ENCODE peak calls at places on chromosomes 5 and 9, in five cellular contexts. J, F, Y, E and Q are unnamed samples.

GRCh38 chr5:14135621-14136020 is 7.5 kb upstream of the TRIO start:
- DNase-seq in Y (no peak), E (no peak), F (no peak), J (no peak), Q (no peak)

GRCh38 chr9:37201581-37201980 is 81.2 kb downstream of the ZCCHC7 start:
- DNase-seq in J (peak; percentile 74), E (no peak), Y (no peak), F (no peak), Q (no peak)

GRCh38 chr9:133023117-133023890 is 7.5 kb upstream of the GTF3C5 start:
- DNase-seq in F (peak; percentile 58), E (no peak), Y (peak; percentile 23), J (peak; percentile 54), Q (no peak)

GRCh38 chr5:147349241-147349640 is 114.4 kb downstream of the STK32A start:
- DNase-seq in J (no peak), Y (no peak), E (no peak), F (no peak), Q (no peak)

GRCh38 chr5:74833537-74834266 is 32.5 kb downstream of the FAM169A start:
- DNase-seq in J (no peak), Y (no peak), F (no peak), E (no peak), Q (no peak)

GRCh38 chr5:177426566-177427210 is at the start of gene GRK6:
- DNase-seq in F (peak; percentile 85), E (peak; percentile 55), Y (no peak), J (peak; percentile 39), Q (no peak)

GRCh38 chr9:99192786-99193465 is 28.8 kb downstream of the ALG2 start:
- DNase-seq in E (no peak), Y (no peak), F (no peak), J (peak; percentile 35), Q (no peak)

GRCh38 chr5:6365977-6366590 is 12.3 kb downstream of the MED10 start:
- DNase-seq in F (no peak), E (no peak), J (no peak), Y (no peak), Q (peak; percentile 43)

GRCh38 chr9:23492126-23493002 is 333.7 kb downstream of the ELAVL2 start:
- DNase-seq in J (peak; percentile 14), Y (no peak), E (no peak), F (no peak), Q (no peak)

GRCh38 chr5:10671041-10672008 is 89.7 kb downstream of the DAP start:
- DNase-seq in Y (no peak), E (no peak), J (peak; percentile 48), F (no peak), Q (no peak)

GRCh38 chr5:176447538-176447981 is 625 bp upstream of the FAF2 start:
- DNase-seq in Y (no peak), J (peak; percentile 9), E (no peak), F (no peak), Q (no peak)

GRCh38 chr9:132018957-132019405 is 60.7 kb downstream of the MED27 start:
- DNase-seq in J (no peak), E (no peak), F (no peak), Y (no peak), Q (no peak)

GRCh38 chr5:21792736-21793135 is 1060.4 kb downstream of the CDH12 start:
- DNase-seq in E (no peak), J (no peak), F (no peak), Y (no peak), Q (no peak)

GRCh38 chr9:127027694-127028093 is 94.7 kb downstream of the ANGPTL2 start:
- DNase-seq in E (no peak), F (no peak), J (no peak), Y (no peak), Q (no peak)

GRCh38 chr9:90027296-90027790 is 422.5 kb downstream of the GADD45G start:
- DNase-seq in J (no peak), F (no peak), Y (no peak), E (no peak), Q (no peak)

GRCh38 chr5:178269499-178269898 is 36.9 kb upstream of the PHYKPL start:
- DNase-seq in E (no peak), J (no peak), Y (no peak), F (no peak), Q (no peak)

GRCh38 chr5:151899400-151899799 is 25.3 kb downstream of the GLRA1 start:
- DNase-seq in F (no peak), Y (no peak), E (no peak), J (no peak), Q (no peak)
- H3K27me3 ChIP-seq in F (no peaks in the 10 kb centered on the region), Y (no peaks in the 10 kb centered on the region), E (no peaks in the 10 kb centered on the region), J (no peaks in the 10 kb centered on the region), Q (no peaks in the 10 kb centered on the region)

DNA sequence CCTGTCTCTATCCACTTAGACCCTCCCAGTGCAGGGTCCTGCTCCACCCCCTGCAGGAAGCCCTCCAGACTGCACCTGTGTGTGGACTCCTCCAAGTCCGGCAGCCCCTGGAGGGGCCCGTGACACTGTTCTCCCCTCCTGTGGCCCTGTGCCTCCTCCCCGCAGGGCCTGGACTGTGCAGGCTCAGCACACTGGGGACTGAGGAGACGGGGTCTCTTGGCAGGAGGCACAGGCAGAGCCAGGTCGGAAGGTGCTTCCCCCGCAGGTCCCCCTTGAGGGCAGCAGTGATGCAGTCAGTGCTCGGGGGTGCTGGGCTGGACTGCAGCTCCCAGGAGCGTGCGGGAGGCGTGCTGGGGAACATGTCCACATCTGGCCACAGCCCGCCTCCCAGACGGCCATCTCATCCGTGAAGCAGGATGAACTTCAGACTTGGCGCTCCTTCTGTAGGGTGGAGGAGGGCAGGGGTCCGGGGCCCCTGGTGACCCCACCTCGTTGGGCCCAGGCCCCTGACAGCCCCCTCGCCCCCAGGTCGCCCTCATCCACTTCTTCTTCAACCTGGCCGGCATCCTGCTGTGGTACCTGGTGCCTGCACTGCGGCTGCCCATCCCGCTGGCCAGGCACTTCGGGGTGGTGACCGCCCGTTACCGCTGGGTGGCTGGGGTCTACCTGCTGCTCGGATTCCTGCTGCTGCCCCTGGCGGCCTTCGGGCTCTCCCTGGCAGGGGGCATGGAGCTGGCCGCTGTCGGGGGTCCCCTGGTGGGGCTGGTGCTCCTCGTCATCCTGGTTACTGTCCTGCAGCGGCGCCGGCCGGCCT is 4.9 kb downstream of the SLC34A3 start:
- DNase-seq in F (no peak), J (no peak), Y (no peak), E (no peak), Q (no peak)
- H3K27me3 ChIP-seq in F (no peaks in the 10 kb centered on the region), J (no peaks in the 10 kb centered on the region), Y (no peaks in the 10 kb centered on the region), E (peaks cover 19% of the 10 kb centered on the region), Q (peaks cover under 1% of the 10 kb centered on the region)

GRCh38 chr5:82298668-82299067 is 20.5 kb upstream of the RPS23 start:
- DNase-seq in Y (no peak), J (no peak), F (no peak), E (no peak), Q (no peak)

GRCh38 chr5:82296929-82297328 is 18.8 kb upstream of the RPS23 start:
- DNase-seq in E (no peak), Y (no peak), F (no peak), J (no peak), Q (no peak)

GRCh38 chr5:82297711-82298110 is 19.6 kb upstream of the RPS23 start:
- DNase-seq in E (no peak), Y (no peak), J (no peak), F (no peak), Q (no peak)

GRCh38 chr5:82295959-82296557 is 17.9 kb upstream of the RPS23 start:
- DNase-seq in F (no peak), E (no peak), J (no peak), Y (no peak), Q (no peak)

GRCh38 chr5:82295144-82295543 is 17.0 kb upstream of the RPS23 start:
- DNase-seq in F (no peak), E (no peak), Y (no peak), J (peak; percentile 33), Q (no peak)
- H3K27me3 ChIP-seq in F (no peaks in the 10 kb centered on the region), E (no peaks in the 10 kb centered on the region), Y (no peaks in the 10 kb centered on the region), J (no peaks in the 10 kb centered on the region), Q (no peaks in the 10 kb centered on the region)

DNA sequence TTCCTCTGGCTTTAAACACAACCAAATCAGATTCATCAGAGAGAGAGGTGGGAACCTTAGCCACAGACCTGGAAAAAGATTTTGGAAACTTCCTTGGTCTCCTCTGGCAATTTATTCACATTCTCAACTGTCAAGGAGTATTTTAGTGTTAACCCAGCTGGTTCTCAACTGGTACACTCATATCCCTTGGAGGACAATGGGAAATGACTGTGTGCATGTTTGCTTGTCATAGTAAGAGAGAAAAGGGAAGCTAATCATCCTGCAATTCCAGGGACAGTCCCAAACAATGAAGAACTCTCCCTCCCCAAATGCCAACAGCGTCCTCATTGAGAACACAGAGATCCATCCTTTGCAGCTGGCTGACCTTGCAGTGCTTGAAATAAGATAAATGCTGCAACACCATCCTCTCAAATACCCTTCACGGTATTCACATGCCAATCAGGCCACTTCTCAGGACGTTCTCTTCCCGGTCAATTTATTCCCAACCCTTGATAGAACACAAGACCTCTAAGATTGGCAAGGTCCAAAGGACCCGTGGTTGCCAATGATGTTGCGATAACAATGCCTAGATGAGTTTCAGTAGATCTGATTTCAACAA is 75.5 kb downstream of the EPB41L4B start:
- DNase-seq in F (no peak), Y (no peak), E (no peak), J (no peak), Q (no peak)
- H3K27me3 ChIP-seq in F (no peaks in the 10 kb centered on the region), Y (no peaks in the 10 kb centered on the region), E (no peaks in the 10 kb centered on the region), J (no peaks in the 10 kb centered on the region), Q (no peaks in the 10 kb centered on the region)

GRCh38 chr5:137348759-137349158 is 150.4 kb downstream of the SPOCK1 start:
- DNase-seq in J (no peak), Y (no peak), E (no peak), F (no peak), Q (no peak)

GRCh38 chr5:137345396-137345795 is 153.7 kb downstream of the SPOCK1 start:
- DNase-seq in E (no peak), F (no peak), Y (no peak), J (no peak), Q (no peak)

GRCh38 chr5:137352095-137352494 is 147.0 kb downstream of the SPOCK1 start:
- DNase-seq in E (no peak), F (no peak), J (no peak), Y (no peak), Q (no peak)

GRCh38 chr5:137347865-137348264 is 151.3 kb downstream of the SPOCK1 start:
- DNase-seq in F (no peak), J (no peak), Y (no peak), E (no peak), Q (no peak)

DNA sequence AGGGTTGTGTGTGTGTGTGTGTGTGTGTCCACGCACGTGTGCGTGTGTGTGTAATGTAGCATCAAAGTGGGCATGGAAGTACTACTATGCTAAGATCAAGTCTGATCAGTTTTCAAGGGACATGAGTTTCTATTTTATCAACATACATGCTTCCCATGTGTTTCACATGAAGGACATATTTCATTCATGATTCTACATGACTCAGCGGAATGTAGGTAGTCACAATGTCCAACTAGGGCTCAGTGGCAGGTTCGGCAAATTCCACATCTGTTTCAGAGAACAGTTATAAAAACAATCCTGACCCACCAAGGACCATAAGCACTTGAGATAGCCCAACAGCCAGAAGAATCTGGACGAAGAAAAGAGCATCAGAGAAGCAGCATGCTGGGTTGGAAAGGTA is 148.3 kb downstream of the SPOCK1 start:
- DNase-seq in Y (no peak), E (no peak), J (no peak), F (no peak), Q (no peak)
- H3K27me3 ChIP-seq in Y (no peaks in the 10 kb centered on the region), E (no peaks in the 10 kb centered on the region), J (peaks cover 26% of the 10 kb centered on the region), F (no peaks in the 10 kb centered on the region), Q (no peaks in the 10 kb centered on the region)

GRCh38 chr5:36033050-36033449 is 33.6 kb downstream of the UGT3A2 start:
- DNase-seq in J (no peak), Y (no peak), F (no peak), E (no peak), Q (no peak)
- H3K27me3 ChIP-seq in J (no peaks in the 10 kb centered on the region), Y (no peaks in the 10 kb centered on the region), F (no peaks in the 10 kb centered on the region), E (no peaks in the 10 kb centered on the region), Q (no peaks in the 10 kb centered on the region)